ENCODE peak calls at places on chromosomes 13 and 19, in four cellular contexts. O, E, Z and F are unnamed samples.

GRCh38 chr19:55353803-55354697 is 469 bp downstream of the COX6B2 start:
- DNase-seq in O (peak; percentile 92), E (peak; percentile 23), Z (peak; percentile 82), F (peak; percentile 97)

GRCh38 chr19:449916-450315 is 10.9 kb downstream of the SHC2 start:
- DNase-seq in O (no peak), E (no peak), Z (no peak), F (no peak)

GRCh38 chr19:57350877-57351805 is at the start of gene ZNF304:
- DNase-seq in O (peak; percentile 86), E (peak; percentile 91), Z (peak; percentile 93), F (peak; percentile 90)

GRCh38 chr13:82412749-82413148 is 1469.5 kb downstream of the SLITRK1 start:
- DNase-seq in O (no peak), E (no peak), Z (no peak), F (no peak)

GRCh38 chr19:39146091-39146490 is 20.5 kb downstream of the PAK4 start:
- DNase-seq in O (no peak), E (no peak), Z (no peak), F (no peak)

GRCh38 chr13:76799696-76800095 is 86.5 kb downstream of the KCTD12 start:
- DNase-seq in O (no peak), E (no peak), Z (no peak), F (no peak)

GRCh38 chr19:38488096-38488495 is 54.6 kb downstream of the RYR1 start:
- DNase-seq in O (no peak), E (no peak), Z (no peak), F (no peak)

GRCh38 chr19:5951338-5951861 is 26.5 kb downstream of the RANBP3 start:
- DNase-seq in O (no peak), E (no peak), Z (peak; percentile 33), F (no peak)

GRCh38 chr13:63088226-63088625 is 1672.6 kb upstream of the PCDH20 start:
- DNase-seq in O (no peak), E (no peak), Z (no peak), F (no peak)

GRCh38 chr13:36345438-36346221 is 564 bp downstream of the SPART start:
- DNase-seq in O (peak; percentile 73), E (no peak), Z (peak; percentile 54), F (no peak)

GRCh38 chr19:16259385-16260159 is 61.9 kb downstream of the AP1M1 start:
- DNase-seq in O (no peak), E (no peak), Z (no peak), F (no peak)

GRCh38 chr19:15136234-15136954 is 29.2 kb downstream of the SYDE1 start:
- DNase-seq in O (no peak), E (no peak), Z (no peak), F (no peak)

GRCh38 chr19:30175987-30176386 is 196.2 kb upstream of the ZNF536 start:
- DNase-seq in O (no peak), E (no peak), Z (no peak), F (no peak)

GRCh38 chr19:29107831-29108230 is 105.1 kb downstream of the UQCRFS1 start:
- DNase-seq in O (no peak), E (no peak), Z (no peak), F (no peak)

GRCh38 chr19:44777715-44778347 is at the start of gene CBLC:
- DNase-seq in O (peak; percentile 92), E (peak; percentile 94), Z (peak; percentile 96), F (peak; percentile 49)

GRCh38 chr19:47529018-47529742 is 14.3 kb upstream of the NAPA start:
- DNase-seq in O (no peak), E (no peak), Z (no peak), F (no peak)

GRCh38 chr13:25324100-25324499 is 22.7 kb downstream of the NUP58 start:
- DNase-seq in O (no peak), E (no peak), Z (no peak), F (no peak)

GRCh38 chr13:23751195-23751594 is 138.0 kb downstream of the MIPEP start:
- DNase-seq in O (no peak), E (no peak), Z (no peak), F (no peak)

GRCh38 chr13:23750383-23751121 is 138.6 kb downstream of the MIPEP start:
- DNase-seq in O (no peak), E (no peak), Z (no peak), F (no peak)

GRCh38 chr13:23754506-23754905 is 134.7 kb downstream of the MIPEP start:
- DNase-seq in O (no peak), E (no peak), Z (no peak), F (no peak)

GRCh38 chr13:23753523-23753922 is 135.7 kb downstream of the MIPEP start:
- DNase-seq in O (no peak), E (no peak), Z (no peak), F (no peak)

DNA sequence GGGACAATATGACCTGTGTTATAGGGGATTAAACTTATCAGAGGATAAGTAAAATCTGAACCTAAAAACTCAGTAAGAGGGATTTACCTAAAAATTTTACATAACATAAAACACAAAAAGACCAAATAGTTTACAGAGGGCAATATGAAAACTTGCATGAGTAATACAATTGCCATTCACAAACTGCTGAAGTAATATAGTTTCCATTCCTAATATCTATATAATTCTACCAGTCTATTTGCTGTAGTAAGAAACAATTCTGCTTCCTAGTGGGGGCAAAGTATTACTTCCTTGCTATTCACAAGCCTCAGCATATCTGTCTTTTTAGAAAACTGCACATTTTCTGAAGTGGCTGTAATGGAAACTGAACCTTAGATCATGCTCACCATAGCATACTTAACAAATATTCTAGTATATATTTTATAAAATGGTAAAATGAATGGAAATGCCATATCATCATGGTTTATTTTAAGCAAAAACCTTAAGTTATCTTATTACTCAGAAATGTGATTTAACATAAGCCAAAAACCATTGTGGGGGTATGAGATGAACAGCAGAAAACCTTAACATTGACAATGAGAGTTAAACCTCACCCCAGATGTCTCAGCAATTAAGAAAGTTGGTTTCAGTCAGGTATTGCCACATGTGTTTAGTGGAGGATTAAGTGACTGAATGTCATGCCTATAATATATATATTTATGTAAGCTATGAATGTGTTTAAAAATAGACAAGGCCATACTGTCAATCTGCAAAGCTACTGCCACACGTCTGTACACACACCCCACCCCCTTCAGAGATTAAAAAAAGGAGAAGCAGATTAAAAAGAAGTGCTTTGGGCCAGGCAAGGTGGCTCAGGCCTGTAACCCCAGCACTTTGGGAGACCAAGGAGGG is 136.8 kb downstream of the MIPEP start:
- DNase-seq in O (no peak), E (no peak), Z (no peak), F (no peak)
- TF ChIP-seq MAX in O (no peak), E (no peak), Z (no peak), F (no peak)

GRCh38 chr13:33045829-33046592 is 29.8 kb downstream of the KL start:
- DNase-seq in O (no peak), E (no peak), Z (no peak), F (no peak)
- TF ChIP-seq MAX in O (no peak), E (no peak), Z (no peak), F (no peak)

GRCh38 chr13:97275265-97275664 is 53.1 kb downstream of the MBNL2 start:
- DNase-seq in O (no peak), E (no peak), Z (no peak), F (no peak)
- TF ChIP-seq MAX in O (no peak), E (no peak), Z (no peak), F (no peak)

DNA sequence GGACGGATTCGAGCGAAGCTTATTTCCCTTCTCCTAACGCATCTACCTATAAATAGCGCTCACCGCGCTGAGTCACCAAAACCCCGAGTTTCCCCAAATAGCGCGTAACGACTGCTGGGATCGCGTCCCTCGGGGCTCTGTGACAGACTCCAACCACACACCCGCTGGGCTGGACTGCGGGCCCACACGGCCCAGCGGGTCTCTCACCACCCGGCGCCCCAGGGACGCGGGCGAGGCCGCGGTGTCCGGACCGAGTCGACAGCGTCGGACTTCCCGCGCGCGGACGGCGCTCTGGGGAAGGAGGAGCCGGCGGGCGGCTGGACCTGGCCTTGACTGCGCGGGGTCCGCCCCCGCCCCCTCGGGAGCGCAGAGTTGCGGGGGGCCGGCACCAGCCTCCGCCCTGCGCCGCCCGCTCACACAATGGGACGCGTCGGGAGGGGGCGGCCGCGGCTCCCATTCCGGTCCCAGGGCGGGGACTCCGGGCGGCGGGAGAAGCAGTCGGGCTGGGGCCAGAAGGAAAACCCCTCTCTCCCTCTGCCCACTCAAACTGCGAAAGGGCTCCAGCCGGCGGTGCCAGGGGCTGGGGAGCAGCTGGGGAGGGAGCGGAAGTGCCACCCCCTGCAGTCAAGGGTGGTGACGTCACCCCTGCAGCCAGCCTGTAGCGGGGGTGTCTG is 108.8 kb downstream of the KCNRG start:
- DNase-seq in O (peak; percentile 87), E (peak; percentile 84), Z (peak; percentile 87), F (no peak)
- TF ChIP-seq MAX in O (no peak), E (no peak), Z (no peak), F (peak; percentile 19)

GRCh38 chr13:50928609-50929274 is 19.2 kb downstream of the RNASEH2B start:
- DNase-seq in O (no peak), E (no peak), Z (no peak), F (no peak)
- TF ChIP-seq MAX in O (no peak), E (no peak), Z (no peak), F (no peak)

DNA sequence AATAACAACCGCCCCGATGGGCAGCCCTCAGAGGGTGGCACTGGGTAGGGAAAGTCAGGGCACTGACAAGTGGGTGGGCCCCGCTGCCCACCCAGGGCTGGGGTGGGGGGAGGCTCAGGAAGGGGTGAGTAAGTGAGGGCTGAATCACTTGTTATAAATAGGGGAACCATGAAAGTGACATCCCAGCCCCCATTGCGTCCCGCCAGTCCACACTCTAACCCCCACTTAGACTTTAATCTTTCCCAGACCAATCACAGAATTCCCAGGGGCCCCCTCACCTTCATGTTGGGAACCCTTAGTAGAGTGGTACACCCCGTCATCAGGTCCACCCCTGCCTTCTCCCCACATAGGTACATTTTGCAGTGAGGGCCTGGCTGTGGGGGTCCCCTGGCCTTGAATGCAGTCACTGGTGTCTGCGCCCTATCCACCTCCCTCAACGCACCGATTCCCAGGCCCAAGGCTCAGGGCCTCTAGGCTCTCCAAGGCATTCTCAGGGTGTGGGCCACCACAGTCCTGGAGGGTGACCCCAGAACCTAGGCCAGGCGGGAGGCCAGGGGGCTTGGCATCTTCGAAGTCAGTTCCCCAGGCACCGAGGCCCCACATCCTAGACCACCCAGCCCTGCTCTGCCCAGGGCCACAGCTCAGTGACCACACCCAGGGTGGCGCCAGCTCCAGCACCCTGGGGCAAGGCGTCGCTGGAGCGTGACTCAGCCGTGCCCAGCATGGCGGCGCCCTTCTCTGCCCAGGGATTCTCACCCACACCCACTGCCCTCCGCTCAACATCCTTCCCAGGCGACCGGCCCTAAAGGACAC is 36.8 kb upstream of the NANOS3 start:
- DNase-seq in O (no peak), E (no peak), Z (no peak), F (no peak)
- TF ChIP-seq MAX in O (no peak), E (no peak), Z (no peak), F (peak; percentile 72)

DNA sequence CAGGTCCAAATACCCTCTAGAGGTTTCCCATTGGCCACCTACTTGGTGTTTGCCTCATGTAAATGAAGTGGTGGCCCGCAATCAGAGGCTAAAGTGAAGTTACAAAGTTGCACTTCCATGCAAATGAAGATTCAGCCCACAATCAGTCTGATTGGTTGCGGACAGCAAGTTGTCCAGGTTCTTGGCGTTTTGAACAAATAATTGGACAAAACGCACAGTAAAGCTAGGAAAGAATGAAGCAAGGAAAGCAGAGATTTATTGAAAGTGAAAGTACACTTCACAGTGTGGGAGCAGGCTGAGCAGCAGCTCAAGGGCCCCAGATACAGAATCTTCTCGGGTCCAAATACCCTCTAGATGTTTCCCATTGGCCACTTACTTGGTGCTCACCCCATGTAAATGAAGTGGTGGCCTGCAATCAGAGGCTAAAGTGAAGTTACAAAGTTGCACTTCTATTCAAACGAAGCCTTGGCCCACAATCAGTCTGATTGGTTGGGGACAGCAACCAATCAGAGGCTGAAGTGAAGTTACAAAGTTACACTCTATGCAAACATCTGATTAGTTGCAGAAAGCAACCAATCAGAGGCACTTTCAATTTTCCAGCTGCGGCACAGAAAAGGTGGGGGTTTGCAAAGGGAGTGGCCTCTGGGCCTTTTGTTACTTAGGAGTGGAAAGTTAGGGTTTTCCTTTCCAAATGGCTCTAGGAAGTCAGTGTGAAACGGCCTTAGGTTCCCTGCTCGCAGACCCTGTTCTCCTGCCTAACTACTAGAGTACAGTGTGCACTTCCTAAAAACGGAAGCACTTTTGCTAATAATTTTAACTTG is 4.7 kb upstream of the TM9SF2 start:
- DNase-seq in O (no peak), E (peak; percentile 36), Z (no peak), F (no peak)
- TF ChIP-seq MAX in O (no peak), E (no peak), Z (no peak), F (no peak)